ENCODE peak calls at places on chromosomes 16 and 17, in nine cellular contexts. One of them, this sample, is unnamed.

GRCh38 chr16:81808933-81809480 is 29.9 kb downstream of the PLCG2 start:
- DNase-seq in sigmoid colon: no peak
- DNase-seq in astrocyte of the spinal cord: no peak
- DNase-seq in body of pancreas: no peak
- DNase-seq in uterus: no peak
- DNase-seq in AG10803: no peak
- DNase-seq in AG09309: no peak
- DNase-seq in tibial nerve: no peak
- DNase-seq in A549: no peak
- DNase-seq in this sample: no peak

GRCh38 chr16:72832640-72833039 is 215.3 kb downstream of the ZFHX3 start:
- DNase-seq in sigmoid colon: peak; percentile 94
- DNase-seq in astrocyte of the spinal cord: peak; percentile 75
- DNase-seq in body of pancreas: peak; percentile 82
- DNase-seq in uterus: peak; percentile 88
- DNase-seq in AG10803: peak; percentile 80
- DNase-seq in AG09309: peak; percentile 67
- DNase-seq in tibial nerve: peak; percentile 93
- DNase-seq in A549: peak; percentile 71
- DNase-seq in this sample: peak; percentile 57

GRCh38 chr17:13601317-13601775 is 383 bp downstream of the HS3ST3A1 start:
- DNase-seq in sigmoid colon: peak; percentile 65
- DNase-seq in astrocyte of the spinal cord: peak; percentile 19
- DNase-seq in body of pancreas: no peak
- DNase-seq in uterus: no peak
- DNase-seq in AG10803: no peak
- DNase-seq in AG09309: no peak
- DNase-seq in tibial nerve: no peak
- DNase-seq in A549: no peak
- DNase-seq in this sample: no peak

GRCh38 chr17:77473615-77474226 is 333.0 kb downstream of the SEC14L1 start:
- DNase-seq in sigmoid colon: no peak
- DNase-seq in astrocyte of the spinal cord: no peak
- DNase-seq in body of pancreas: no peak
- DNase-seq in uterus: no peak
- DNase-seq in AG10803: no peak
- DNase-seq in AG09309: no peak
- DNase-seq in tibial nerve: no peak
- DNase-seq in A549: no peak
- DNase-seq in this sample: no peak

GRCh38 chr17:39737761-39738567 is at the start of gene GRB7:
- DNase-seq in sigmoid colon: no peak
- DNase-seq in astrocyte of the spinal cord: no peak
- DNase-seq in body of pancreas: peak; percentile 93
- DNase-seq in uterus: peak; percentile 47
- DNase-seq in AG10803: no peak
- DNase-seq in AG09309: no peak
- DNase-seq in tibial nerve: no peak
- DNase-seq in A549: peak; percentile 70
- DNase-seq in this sample: no peak

GRCh38 chr16:77674888-77675287 is 47.4 kb upstream of the NUDT7 start:
- DNase-seq in sigmoid colon: no peak
- DNase-seq in astrocyte of the spinal cord: peak; percentile 44
- DNase-seq in body of pancreas: no peak
- DNase-seq in uterus: no peak
- DNase-seq in AG10803: peak; percentile 76
- DNase-seq in AG09309: peak; percentile 13
- DNase-seq in tibial nerve: no peak
- DNase-seq in A549: no peak
- DNase-seq in this sample: peak; percentile 25

GRCh38 chr17:74502866-74503265 is 28.4 kb downstream of the CD300LB start:
- DNase-seq in sigmoid colon: no peak
- DNase-seq in astrocyte of the spinal cord: no peak
- DNase-seq in body of pancreas: no peak
- DNase-seq in uterus: no peak
- DNase-seq in AG10803: no peak
- DNase-seq in AG09309: no peak
- DNase-seq in tibial nerve: no peak
- DNase-seq in A549: no peak
- DNase-seq in this sample: no peak

GRCh38 chr16:73430138-73430537 is 382.2 kb upstream of the ZFHX3 start:
- DNase-seq in sigmoid colon: no peak
- DNase-seq in astrocyte of the spinal cord: no peak
- DNase-seq in body of pancreas: no peak
- DNase-seq in uterus: no peak
- DNase-seq in AG10803: no peak
- DNase-seq in AG09309: no peak
- DNase-seq in tibial nerve: no peak
- DNase-seq in A549: no peak
- DNase-seq in this sample: no peak

GRCh38 chr16:70688266-70688742 is 2.5 kb upstream of the MTSS2 start:
- DNase-seq in sigmoid colon: peak; percentile 92
- DNase-seq in astrocyte of the spinal cord: no peak
- DNase-seq in body of pancreas: no peak
- DNase-seq in uterus: peak; percentile 80
- DNase-seq in AG10803: peak; percentile 89
- DNase-seq in AG09309: no peak
- DNase-seq in tibial nerve: no peak
- DNase-seq in A549: no peak
- DNase-seq in this sample: no peak

GRCh38 chr17:47275245-47275984 is 21.8 kb downstream of the ITGB3 start:
- DNase-seq in sigmoid colon: peak; percentile 98
- DNase-seq in astrocyte of the spinal cord: peak; percentile 83
- DNase-seq in body of pancreas: peak; percentile 51
- DNase-seq in uterus: peak; percentile 97
- DNase-seq in AG10803: peak; percentile 96
- DNase-seq in AG09309: peak; percentile 77
- DNase-seq in tibial nerve: peak; percentile 91
- DNase-seq in A549: no peak
- DNase-seq in this sample: peak; percentile 76

GRCh38 chr16:46817961-46818360 is 13.0 kb downstream of the C16orf87 start:
- DNase-seq in sigmoid colon: no peak
- DNase-seq in astrocyte of the spinal cord: peak; percentile 28
- DNase-seq in body of pancreas: no peak
- DNase-seq in uterus: no peak
- DNase-seq in AG10803: peak; percentile 1
- DNase-seq in AG09309: no peak
- DNase-seq in tibial nerve: no peak
- DNase-seq in A549: no peak
- DNase-seq in this sample: no peak

GRCh38 chr16:72894291-72895151 is 153.4 kb downstream of the ZFHX3 start:
- DNase-seq in sigmoid colon: peak; percentile 52
- DNase-seq in astrocyte of the spinal cord: peak; percentile 14
- DNase-seq in body of pancreas: no peak
- DNase-seq in uterus: peak; percentile 36
- DNase-seq in AG10803: peak; percentile 21
- DNase-seq in AG09309: no peak
- DNase-seq in tibial nerve: no peak
- DNase-seq in A549: no peak
- DNase-seq in this sample: no peak

GRCh38 chr17:27609606-27610303 is 21.2 kb upstream of the LGALS9 start:
- DNase-seq in sigmoid colon: no peak
- DNase-seq in astrocyte of the spinal cord: peak; percentile 23
- DNase-seq in body of pancreas: peak; percentile 30
- DNase-seq in uterus: peak; percentile 41
- DNase-seq in AG10803: peak; percentile 36
- DNase-seq in AG09309: peak; percentile 13
- DNase-seq in tibial nerve: no peak
- DNase-seq in A549: peak; percentile 53
- DNase-seq in this sample: no peak

GRCh38 chr17:40550608-40551007 is 14.7 kb downstream of the CCR7 start:
- DNase-seq in sigmoid colon: peak; percentile 88
- DNase-seq in astrocyte of the spinal cord: peak; percentile 85
- DNase-seq in body of pancreas: peak; percentile 38
- DNase-seq in uterus: peak; percentile 84
- DNase-seq in AG10803: peak; percentile 98
- DNase-seq in AG09309: no peak
- DNase-seq in tibial nerve: no peak
- DNase-seq in A549: peak; percentile 73
- DNase-seq in this sample: peak; percentile 98

GRCh38 chr17:79658811-79659207 is 48.0 kb upstream of the RBFOX3 start:
- DNase-seq in sigmoid colon: peak; percentile 88
- DNase-seq in astrocyte of the spinal cord: no peak
- DNase-seq in body of pancreas: no peak
- DNase-seq in uterus: peak; percentile 64
- DNase-seq in AG10803: peak; percentile 4
- DNase-seq in AG09309: no peak
- DNase-seq in tibial nerve: no peak
- DNase-seq in A549: peak; percentile 76
- DNase-seq in this sample: no peak

GRCh38 chr17:56679767-56680422 is 86.4 kb downstream of the NOG start:
- DNase-seq in sigmoid colon: no peak
- DNase-seq in astrocyte of the spinal cord: no peak
- DNase-seq in body of pancreas: no peak
- DNase-seq in uterus: no peak
- DNase-seq in AG10803: peak; percentile 31
- DNase-seq in AG09309: no peak
- DNase-seq in tibial nerve: no peak
- DNase-seq in A549: no peak
- DNase-seq in this sample: no peak

GRCh38 chr17:596763-597644 is 117.6 kb downstream of the VPS53 start:
- DNase-seq in sigmoid colon: no peak
- DNase-seq in astrocyte of the spinal cord: peak; percentile 73
- DNase-seq in body of pancreas: no peak
- DNase-seq in uterus: no peak
- DNase-seq in AG10803: peak; percentile 56
- DNase-seq in AG09309: no peak
- DNase-seq in tibial nerve: no peak
- DNase-seq in A549: peak; percentile 29
- DNase-seq in this sample: peak; percentile 65

DNA sequence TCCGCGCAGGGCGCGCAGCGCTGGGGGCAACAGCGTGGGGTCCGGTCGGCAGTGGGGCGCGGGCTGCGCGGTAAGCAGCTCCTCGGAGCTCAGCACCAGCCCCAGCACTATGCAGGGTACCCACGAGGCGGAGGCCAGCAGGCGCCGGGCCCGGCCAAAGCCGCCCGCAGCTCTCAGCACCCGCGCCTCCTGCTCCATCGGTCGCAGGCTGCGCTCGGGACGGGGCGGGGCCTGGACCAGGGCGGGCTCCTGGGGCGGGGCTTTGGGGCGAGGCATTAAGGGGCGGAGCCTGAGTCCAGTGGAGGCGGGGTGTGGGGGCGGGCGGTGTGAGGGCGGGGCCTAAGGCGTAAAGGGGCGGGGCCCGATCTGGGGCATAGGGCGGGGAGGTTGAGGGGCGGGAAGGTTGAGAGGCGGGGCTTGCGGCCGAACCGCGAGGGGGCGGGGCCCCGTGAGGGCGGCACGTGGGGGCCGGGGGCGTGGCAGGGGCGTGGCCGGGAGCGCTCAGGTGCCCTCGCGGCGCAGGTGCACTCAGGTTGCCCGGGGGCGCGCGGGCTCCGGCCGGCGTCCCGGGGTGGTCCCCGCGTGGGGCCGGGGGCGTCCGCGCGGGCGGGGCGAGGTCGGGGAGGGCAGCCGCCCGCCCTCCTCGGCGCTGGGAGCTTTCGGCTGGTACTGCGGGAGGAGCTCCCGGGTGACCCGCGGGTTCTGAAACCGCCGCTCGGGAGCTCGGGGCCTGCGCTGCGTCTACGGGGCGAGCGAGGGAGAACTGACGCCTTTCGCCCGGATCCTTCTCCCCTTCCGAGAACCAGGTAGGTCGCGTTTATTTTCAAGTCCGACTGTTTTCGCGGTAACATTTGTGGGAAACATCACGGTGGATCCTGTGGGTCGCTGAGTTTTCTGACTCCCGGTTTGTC is 1.4 kb upstream of the SLC22A31 start:
- DNase-seq in sigmoid colon: peak; percentile 75
- DNase-seq in astrocyte of the spinal cord: peak; percentile 47
- DNase-seq in body of pancreas: peak; percentile 92
- DNase-seq in uterus: peak; percentile 34
- DNase-seq in AG10803: peak; percentile 42
- DNase-seq in AG09309: no peak
- DNase-seq in tibial nerve: peak; percentile 24
- DNase-seq in A549: peak; percentile 87
- DNase-seq in this sample: peak; percentile 17
- H3K4me3 ChIP-seq in sigmoid colon: no peak overlapping the region
- H3K4me3 ChIP-seq in astrocyte of the spinal cord: no peak overlapping the region
- H3K4me3 ChIP-seq in body of pancreas: no peak overlapping the region
- H3K4me3 ChIP-seq in uterus: no peak overlapping the region
- H3K4me3 ChIP-seq in AG10803: no peak overlapping the region
- H3K4me3 ChIP-seq in AG09309: no peak overlapping the region
- H3K4me3 ChIP-seq in tibial nerve: peak overlapping the region; percentile 18
- H3K4me3 ChIP-seq in A549: peak overlapping the region; percentile 62
- H3K4me3 ChIP-seq in this sample: peak overlapping the region; percentile 37

GRCh38 chr16:85986931-85987749 is 88.2 kb downstream of the IRF8 start:
- DNase-seq in sigmoid colon: peak; percentile 64
- DNase-seq in astrocyte of the spinal cord: no peak
- DNase-seq in body of pancreas: no peak
- DNase-seq in uterus: no peak
- DNase-seq in AG10803: no peak
- DNase-seq in AG09309: no peak
- DNase-seq in tibial nerve: no peak
- DNase-seq in A549: no peak
- DNase-seq in this sample: no peak
- H3K4me3 ChIP-seq in sigmoid colon: no peak overlapping the region
- H3K4me3 ChIP-seq in astrocyte of the spinal cord: no peak overlapping the region
- H3K4me3 ChIP-seq in body of pancreas: no peak overlapping the region
- H3K4me3 ChIP-seq in uterus: no peak overlapping the region
- H3K4me3 ChIP-seq in AG10803: peak overlapping the region; percentile 43
- H3K4me3 ChIP-seq in AG09309: no peak overlapping the region
- H3K4me3 ChIP-seq in tibial nerve: no peak overlapping the region
- H3K4me3 ChIP-seq in A549: no peak overlapping the region
- H3K4me3 ChIP-seq in this sample: no peak overlapping the region

DNA sequence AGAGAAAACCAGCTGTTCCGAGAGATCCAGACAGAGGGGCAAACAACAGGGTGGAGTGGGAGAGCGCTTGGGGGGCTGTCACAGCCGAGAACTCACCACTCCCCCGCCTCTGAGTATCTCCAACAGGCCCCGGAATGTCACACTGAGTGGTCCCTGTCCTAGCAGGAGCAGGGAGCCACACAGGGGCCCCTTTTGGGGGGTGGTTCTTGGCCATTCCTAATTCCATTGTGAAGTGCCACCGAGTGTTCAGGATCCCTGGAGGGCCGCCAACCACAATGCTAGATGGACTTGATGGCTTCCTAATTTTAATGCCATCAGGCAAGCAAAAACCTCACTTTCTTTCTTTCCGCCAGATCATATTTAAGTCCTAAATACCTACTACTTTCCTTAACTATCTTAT is 16.8 kb downstream of the ABCA3 start:
- DNase-seq in sigmoid colon: no peak
- DNase-seq in astrocyte of the spinal cord: no peak
- DNase-seq in body of pancreas: no peak
- DNase-seq in uterus: no peak
- DNase-seq in AG10803: no peak
- DNase-seq in AG09309: no peak
- DNase-seq in tibial nerve: no peak
- DNase-seq in A549: no peak
- DNase-seq in this sample: no peak
- H3K4me3 ChIP-seq in sigmoid colon: no peak overlapping the region
- H3K4me3 ChIP-seq in astrocyte of the spinal cord: no peak overlapping the region
- H3K4me3 ChIP-seq in body of pancreas: no peak overlapping the region
- H3K4me3 ChIP-seq in uterus: no peak overlapping the region
- H3K4me3 ChIP-seq in AG10803: no peak overlapping the region
- H3K4me3 ChIP-seq in AG09309: no peak overlapping the region
- H3K4me3 ChIP-seq in tibial nerve: no peak overlapping the region
- H3K4me3 ChIP-seq in A549: no peak overlapping the region
- H3K4me3 ChIP-seq in this sample: no peak overlapping the region

DNA sequence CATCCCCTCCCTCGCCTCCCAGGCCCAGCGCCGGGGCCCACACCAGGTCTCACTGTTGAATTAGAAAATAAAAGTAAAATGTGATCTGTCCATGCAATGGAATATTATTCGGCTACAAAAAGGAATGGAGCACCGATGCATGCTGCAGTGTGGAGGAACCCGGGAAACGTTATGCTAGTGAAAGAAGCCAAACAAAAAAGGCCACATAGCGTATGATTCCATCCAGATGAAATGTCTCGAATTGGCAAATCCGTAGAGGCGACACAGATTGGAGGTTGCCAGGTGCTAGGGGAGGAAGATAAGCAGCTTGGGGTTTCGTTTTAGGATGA is 972 bp upstream of the ADCY9 start:
- DNase-seq in sigmoid colon: no peak
- DNase-seq in astrocyte of the spinal cord: no peak
- DNase-seq in body of pancreas: no peak
- DNase-seq in uterus: no peak
- DNase-seq in AG10803: no peak
- DNase-seq in AG09309: no peak
- DNase-seq in tibial nerve: no peak
- DNase-seq in A549: no peak
- DNase-seq in this sample: no peak
- H3K4me3 ChIP-seq in sigmoid colon: no peak overlapping the region
- H3K4me3 ChIP-seq in astrocyte of the spinal cord: no peak overlapping the region
- H3K4me3 ChIP-seq in body of pancreas: no peak overlapping the region
- H3K4me3 ChIP-seq in uterus: peak overlapping the region; percentile 49
- H3K4me3 ChIP-seq in AG10803: peak overlapping the region; percentile 61
- H3K4me3 ChIP-seq in AG09309: no peak overlapping the region
- H3K4me3 ChIP-seq in tibial nerve: peak overlapping the region; percentile 67
- H3K4me3 ChIP-seq in A549: peak overlapping the region; percentile 92
- H3K4me3 ChIP-seq in this sample: peak overlapping the region; percentile 53